ENCODE peak calls at places on chromosomes 13 and 19, in five cellular contexts. C, G, Y, A and E are unnamed samples.

GRCh38 chr13:31261241-31261640 is 61.5 kb downstream of the B3GLCT start:
- DNase-seq in C (no peak), G (no peak), Y (no peak), A (no peak), E (no peak)

GRCh38 chr19:10286803-10287737 is at the start of gene ICAM4:
- DNase-seq in C (no peak), G (no peak), Y (no peak), A (no peak), E (no peak)

GRCh38 chr13:37144661-37145060 is 39.2 kb upstream of the CSNK1A1L start:
- DNase-seq in C (no peak), G (no peak), Y (no peak), A (no peak), E (no peak)

GRCh38 chr19:5851302-5851701 is at the start of gene FUT3:
- DNase-seq in C (no peak), G (no peak), Y (no peak), A (no peak), E (no peak)

GRCh38 chr19:4319067-4319718 is 14.8 kb downstream of the FSD1 start:
- DNase-seq in C (no peak), G (no peak), Y (no peak), A (no peak), E (no peak)

GRCh38 chr13:80463673-80464352 is 122.9 kb upstream of the SPRY2 start:
- DNase-seq in C (no peak), G (no peak), Y (no peak), A (no peak), E (no peak)

GRCh38 chr13:108313382-108313781 is 43.9 kb downstream of the TNFSF13B start:
- DNase-seq in C (no peak), G (no peak), Y (no peak), A (no peak), E (no peak)

GRCh38 chr13:82330499-82330898 is 1551.8 kb downstream of the SLITRK1 start:
- DNase-seq in C (no peak), G (no peak), Y (no peak), A (no peak), E (no peak)

GRCh38 chr13:32409561-32410440 is 18.1 kb downstream of the N4BP2L1 start:
- DNase-seq in C (no peak), G (no peak), Y (no peak), A (no peak), E (peak; percentile 16)

GRCh38 chr19:14632286-14632685 is 42.4 kb downstream of the ADGRE3 start:
- DNase-seq in C (no peak), G (no peak), Y (peak; percentile 24), A (no peak), E (no peak)

GRCh38 chr13:45879666-45880065 is 28.1 kb upstream of the SIAH3 start:
- DNase-seq in C (no peak), G (no peak), Y (no peak), A (no peak), E (no peak)

GRCh38 chr19:15425321-15425950 is 6.6 kb upstream of the AKAP8L start:
- DNase-seq in C (no peak), G (no peak), Y (no peak), A (no peak), E (no peak)

GRCh38 chr13:113121183-113121927 is 1.2 kb upstream of the F10 start:
- DNase-seq in C (no peak), G (no peak), Y (no peak), A (no peak), E (no peak)

GRCh38 chr19:4664642-4665041 is 5.5 kb downstream of the MYDGF start:
- DNase-seq in C (no peak), G (no peak), Y (no peak), A (no peak), E (no peak)

GRCh38 chr19:29076963-29077362 is 136.0 kb downstream of the UQCRFS1 start:
- DNase-seq in C (no peak), G (no peak), Y (no peak), A (no peak), E (no peak)

GRCh38 chr13:90738881-90739280 is 608.6 kb upstream of the MIR17HG start:
- DNase-seq in C (no peak), G (no peak), Y (no peak), A (no peak), E (no peak)

GRCh38 chr19:49502866-49503581 is 6.8 kb downstream of the RPS11 start:
- DNase-seq in C (peak; percentile 59), G (no peak), Y (no peak), A (no peak), E (peak; percentile 92)

GRCh38 chr13:32682740-32683139 is 96.5 kb downstream of the PDS5B start:
- DNase-seq in C (no peak), G (no peak), Y (no peak), A (no peak), E (no peak)

GRCh38 chr13:112761701-112762689 is 72.2 kb downstream of the ATP11A start:
- DNase-seq in C (no peak), G (no peak), Y (no peak), A (no peak), E (no peak)

GRCh38 chr13:80030491-80030890 is 310.4 kb downstream of the SPRY2 start:
- DNase-seq in C (no peak), G (no peak), Y (no peak), A (no peak), E (no peak)

GRCh38 chr19:33950141-33950805 is 153.6 kb downstream of the KCTD15 start:
- DNase-seq in C (no peak), G (no peak), Y (no peak), A (no peak), E (no peak)